ENCODE peak calls at places on chromosome 18, in four cellular contexts. O, I, M and K are unnamed samples.

GRCh38 chr18:9048808-9049494 is 53.5 kb upstream of the NDUFV2 start:
- DNase-seq in O (no peak), I (peak), M (no peak), K (no peak)

GRCh38 chr18:21444465-21445023 is 156.0 kb downstream of the ESCO1 start:
- DNase-seq in M (peak), I (peak), O (no peak), K (peak)

GRCh38 chr18:41004320-41004719 is 950.7 kb upstream of the PIK3C3 start:
- DNase-seq in O (no peak), M (no peak), I (no peak), K (no peak)

GRCh38 chr18:31233550-31234306 is 71.1 kb upstream of the DSC1 start:
- DNase-seq in O (no peak), M (no peak), I (no peak), K (no peak)

GRCh38 chr18:39594206-39594605 is 2028.6 kb upstream of the CELF4 start:
- DNase-seq in I (no peak), O (no peak), M (no peak), K (no peak)

GRCh38 chr18:23181547-23181946 is 46.3 kb downstream of the CABLES1 start:
- DNase-seq in M (no peak), O (no peak), I (no peak), K (no peak)

GRCh38 chr18:32769242-32770180 is 3.3 kb downstream of the KLHL14 start:
- DNase-seq in I (no peak), M (peak), O (no peak), K (no peak)

GRCh38 chr18:23844991-23845680 is 155.9 kb downstream of the LAMA3 start:
- DNase-seq in I (peak), M (no peak), O (no peak), K (no peak)

GRCh38 chr18:34880882-34881852 is 160.0 kb upstream of the MAPRE2 start:
- DNase-seq in I (peak), O (no peak), M (no peak), K (no peak)

GRCh38 chr18:79294235-79294634 is 101.5 kb upstream of the NFATC1 start:
- DNase-seq in M (no peak), O (no peak), I (no peak), K (no peak)

GRCh38 chr18:12086249-12086648 is 7.4 kb upstream of the ANKRD62 start:
- DNase-seq in I (no peak), M (no peak), O (no peak), K (no peak)

GRCh38 chr18:27493182-27493581 is 308.1 kb upstream of the CHST9 start:
- DNase-seq in I (no peak), O (no peak), M (no peak), K (no peak)

GRCh38 chr18:74436158-74436755 is 20.9 kb downstream of the DIPK1C start:
- DNase-seq in M (no peak), O (no peak), I (no peak), K (no peak)

GRCh38 chr18:50870138-50870845 is 8.6 kb upstream of the ME2 start:
- DNase-seq in M (no peak), O (no peak), I (peak), K (peak)

GRCh38 chr18:39190508-39190907 is 1624.9 kb upstream of the CELF4 start:
- DNase-seq in M (no peak), I (no peak), O (no peak), K (no peak)

GRCh38 chr18:22800551-22800951 is 132.6 kb upstream of the RBBP8 start:
- DNase-seq in I (no peak), M (no peak), O (no peak), K (no peak)

GRCh38 chr18:33821503-33821902 is 243.5 kb downstream of the ASXL3 start:
- DNase-seq in M (no peak), O (no peak), I (peak), K (peak)

GRCh38 chr18:3104190-3105054 is 91.5 kb upstream of the LPIN2 start:
- DNase-seq in M (no peak), I (peak), O (no peak), K (no peak)

GRCh38 chr18:49757513-49758262 is 55.6 kb downstream of the ACAA2 start:
- DNase-seq in I (no peak), O (peak), M (no peak), K (no peak)

GRCh38 chr18:41996020-41996419 is 41.0 kb downstream of the PIK3C3 start:
- DNase-seq in M (no peak), I (no peak), O (no peak), K (no peak)

GRCh38 chr18:6109743-6110142 is 214.4 kb upstream of the TMEM200C start:
- DNase-seq in I (no peak), M (no peak), O (no peak), K (no peak)

GRCh38 chr18:49833804-49834203 is 20.5 kb upstream of the ACAA2 start:
- DNase-seq in M (no peak), I (no peak), O (no peak), K (no peak)

GRCh38 chr18:69123421-69123820 is 277.3 kb upstream of the DOK6 start:
- DNase-seq in O (no peak), M (no peak), I (no peak), K (no peak)

GRCh38 chr18:46366977-46367376 is 262.8 kb downstream of the HAUS1 start:
- DNase-seq in I (no peak), M (no peak), O (no peak), K (no peak)

GRCh38 chr18:46366211-46366610 is 262.0 kb downstream of the HAUS1 start:
- DNase-seq in O (no peak), M (no peak), I (no peak), K (no peak)

GRCh38 chr18:46372670-46373069 is 268.5 kb downstream of the HAUS1 start:
- DNase-seq in M (no peak), I (no peak), O (no peak), K (no peak)

GRCh38 chr18:46370898-46371297 is 266.7 kb downstream of the HAUS1 start:
- DNase-seq in I (no peak), O (no peak), M (no peak), K (no peak)

DNA sequence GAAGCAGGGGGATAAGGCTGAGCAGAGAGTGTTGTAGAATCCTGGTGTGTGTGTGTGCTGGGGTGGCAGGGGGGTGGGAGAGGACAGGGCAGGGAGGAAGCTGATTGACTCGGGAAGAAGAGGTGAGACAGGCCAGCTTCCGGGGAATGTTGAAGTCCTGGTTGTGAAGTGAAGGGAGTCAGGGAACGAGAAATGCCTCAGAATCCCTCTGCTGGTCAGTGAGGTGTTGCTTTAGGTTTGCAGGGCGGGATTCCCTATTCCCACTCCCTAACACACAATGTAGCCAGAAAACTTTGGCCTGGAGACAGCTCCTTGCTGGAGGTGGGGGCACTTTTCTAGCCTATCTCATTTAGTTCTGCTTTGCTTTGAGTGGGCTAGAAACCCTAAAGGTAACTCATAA is 265.1 kb downstream of the HAUS1 start:
- DNase-seq in O (no peak), M (peak), I (no peak), K (no peak)
- TF ChIP-seq CTCF in O (no peak), M (no peak), I (no peak), K (peak)

GRCh38 chr18:57002627-57003026 is 144.3 kb upstream of the BOD1L2 start:
- DNase-seq in M (peak), O (no peak), I (no peak), K (no peak)

GRCh38 chr18:57004366-57005121 is 142.3 kb upstream of the BOD1L2 start:
- DNase-seq in I (peak), O (no peak), M (no peak), K (peak)

GRCh38 chr18:57008001-57008686 is 138.7 kb upstream of the BOD1L2 start:
- DNase-seq in M (no peak), O (no peak), I (no peak), K (no peak)

GRCh38 chr18:56999823-57000222 is 147.1 kb upstream of the BOD1L2 start:
- DNase-seq in O (no peak), I (no peak), M (no peak), K (no peak)

GRCh38 chr18:57003342-57003741 is 143.5 kb upstream of the BOD1L2 start:
- DNase-seq in I (no peak), M (no peak), O (no peak), K (no peak)
- TF ChIP-seq CTCF in I (no peak), M (no peak), O (no peak), K (no peak)

DNA sequence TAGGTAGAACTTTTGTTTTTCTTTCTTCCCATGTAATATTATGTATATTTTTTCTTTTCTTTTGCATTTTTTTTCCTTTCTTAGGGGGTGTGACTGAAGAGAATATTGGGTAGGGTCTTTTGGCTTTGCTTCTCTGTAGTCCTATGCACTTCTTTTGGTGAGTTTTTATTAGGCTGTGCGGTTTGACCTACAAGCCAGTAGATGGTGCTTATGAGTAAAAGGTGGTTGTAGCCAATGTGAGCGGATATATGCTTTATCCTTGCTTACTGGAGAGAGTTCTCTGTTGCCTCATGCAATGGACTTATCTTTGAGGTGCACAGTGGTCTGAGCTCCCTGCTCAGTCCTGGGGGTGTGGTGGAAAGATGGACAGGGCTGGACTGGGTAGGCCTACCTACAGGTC is 52.7 kb downstream of the DSEL start:
- DNase-seq in O (no peak), M (peak), I (no peak), K (no peak)
- TF ChIP-seq CTCF in O (no peak), M (peak), I (peak), K (peak)

GRCh38 chr18:58660915-58661314 is 10.3 kb upstream of the MALT1 start:
- DNase-seq in M (no peak), I (no peak), O (no peak), K (no peak)

GRCh38 chr18:58657494-58657893 is 13.8 kb upstream of the MALT1 start:
- DNase-seq in M (no peak), O (no peak), I (no peak), K (no peak)

GRCh38 chr18:58661423-58661822 is 9.8 kb upstream of the MALT1 start:
- DNase-seq in I (no peak), O (no peak), M (peak), K (peak)

GRCh38 chr18:58662118-58662517 is 9.1 kb upstream of the MALT1 start:
- DNase-seq in I (no peak), M (no peak), O (no peak), K (no peak)

GRCh38 chr18:58659691-58660090 is 11.6 kb upstream of the MALT1 start:
- DNase-seq in O (no peak), M (no peak), I (no peak), K (no peak)
- TF ChIP-seq CTCF in O (no peak), M (no peak), I (no peak), K (no peak)